ENCODE peak calls at places on chromosomes 1 and 21, in six cellular contexts. H is HCT116, K is HepG2, M is K562, O is SK-N-SH, G is H1. V is an unnamed sample.

GRCh38 chr1:6040859-6041415 is 4.8 kb upstream of the KCNAB2 start:
- DNase-seq in K (no peak), G (no peak), M (no peak), O (no peak), H (no peak), V (no peak)

GRCh38 chr1:71031426-71031825 is 16.2 kb downstream of the PTGER3 start:
- DNase-seq in G (no peak), K (no peak), O (no peak), M (no peak), H (no peak), V (no peak)

GRCh38 chr1:46679789-46680573 is 8.3 kb downstream of the TEX38 start:
- DNase-seq in H (no peak), O (no peak), M (no peak), G (no peak), K (no peak), V (no peak)

GRCh38 chr1:159492575-159493323 is 43.1 kb downstream of the OR10J5 start:
- DNase-seq in K (no peak), O (no peak), M (no peak), G (no peak), H (no peak), V (no peak)

GRCh38 chr1:69671363-69672010 is 103.8 kb downstream of the LRRC7 start:
- DNase-seq in G (no peak), H (no peak), K (no peak), O (no peak), M (no peak), V (no peak)

GRCh38 chr1:19743793-19744192 is 55.9 kb downstream of the TMCO4 start:
- DNase-seq in G (no peak), H (no peak), M (no peak), K (no peak), O (no peak), V (no peak)

GRCh38 chr21:17783816-17784598 is 35.1 kb downstream of the C21orf91 start:
- DNase-seq in M (no peak), H (no peak), K (no peak), G (no peak), O (no peak), V (no peak)

GRCh38 chr1:203682401-203683383 is 56.1 kb downstream of the ATP2B4 start:
- DNase-seq in H (peak; percentile 91), G (no peak), M (peak; percentile 59), O (no peak), K (peak; percentile 84), V (no peak)

DNA sequence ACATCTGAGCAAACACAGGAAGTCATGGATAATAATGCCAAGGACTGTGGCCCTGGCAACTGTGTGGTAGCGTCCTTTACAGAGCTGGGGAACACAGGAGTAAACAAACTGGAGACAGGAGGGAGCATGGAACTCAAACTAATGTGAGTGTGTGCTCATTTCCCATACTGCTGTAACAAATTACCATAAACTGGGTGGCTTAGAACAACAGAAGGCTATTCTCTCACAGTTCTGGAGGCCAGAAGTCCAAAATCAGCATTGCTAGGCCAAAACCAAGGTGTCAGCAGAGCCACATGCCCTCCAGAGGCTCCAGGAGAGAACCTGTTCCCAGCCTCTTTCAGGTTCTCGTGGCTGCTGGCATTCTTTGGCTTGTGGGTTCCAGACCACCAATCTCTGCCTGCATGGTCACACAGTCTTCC is 106.3 kb downstream of the TGFBR3 start:
- DNase-seq in G (no peak), H (no peak), O (no peak), K (no peak), M (no peak), V (no peak)
- TF ChIP-seq JUND in G (no peak), H (no peak), O (no peak), K (no peak), M (no peak), V (no peak)

GRCh38 chr1:155250633-155251449 is 4.4 kb downstream of the ENTREP3 start:
- DNase-seq in G (no peak), K (peak; percentile 90), H (peak; percentile 72), O (peak; percentile 98), M (peak; percentile 96), V (peak; percentile 99)
- TF ChIP-seq JUND in G (peak; percentile 77), K (no peak), H (no peak), O (no peak), M (peak; percentile 68), V (no peak)

DNA sequence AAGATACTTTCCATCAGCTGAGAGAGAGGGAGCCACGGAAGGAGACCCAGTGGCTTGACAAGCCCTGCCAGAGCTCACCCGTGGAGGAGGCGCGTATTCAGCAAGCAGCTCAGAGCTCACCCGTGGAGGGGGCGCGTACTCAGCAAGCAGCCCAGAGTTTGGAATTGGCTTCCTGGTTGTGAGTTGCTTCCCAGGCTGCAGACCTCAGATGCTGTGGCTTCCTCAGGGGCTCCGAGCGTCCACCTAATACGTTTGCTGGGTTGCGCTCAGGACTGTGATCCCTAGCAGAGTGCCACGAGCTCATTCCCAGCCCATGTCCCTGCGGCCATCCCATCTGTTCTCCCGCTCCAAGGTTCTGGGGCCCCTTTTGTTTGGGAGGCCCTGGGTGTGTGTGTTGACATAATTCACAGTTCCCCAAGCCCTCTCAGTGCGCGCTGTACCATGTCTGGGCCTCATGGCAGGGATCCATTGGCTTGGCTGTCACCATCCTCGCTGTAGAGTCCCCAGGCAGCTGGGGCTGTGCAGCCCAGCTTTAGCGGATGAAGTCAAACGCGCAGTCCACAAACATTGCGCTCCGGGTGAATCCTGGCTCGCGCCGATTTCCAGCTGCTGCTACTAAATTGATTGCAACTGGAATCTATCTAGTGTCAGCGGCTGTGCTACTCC is 3.6 kb downstream of the AJAP1 start:
- DNase-seq in H (no peak), G (no peak), O (peak; percentile 49), K (no peak), M (no peak), V (no peak)
- TF ChIP-seq JUND in H (no peak), G (no peak), O (no peak), K (no peak), M (no peak), V (no peak)

GRCh38 chr1:86084998-86085397 is 71.6 kb downstream of the COL24A1 start:
- DNase-seq in O (no peak), G (no peak), M (no peak), K (no peak), H (no peak), V (no peak)
- TF ChIP-seq JUND in O (no peak), G (no peak), M (no peak), K (no peak), H (no peak), V (no peak)

GRCh38 chr1:228810855-228811654 is 75.8 kb downstream of the RHOU start:
- DNase-seq in O (no peak), M (no peak), G (no peak), H (no peak), K (no peak), V (no peak)
- TF ChIP-seq JUND in O (no peak), M (no peak), G (no peak), H (no peak), K (no peak), V (no peak)

GRCh38 chr21:42062543-42063022 is 8.5 kb upstream of the UMODL1 start:
- DNase-seq in O (no peak), G (no peak), M (no peak), K (no peak), H (no peak), V (no peak)
- TF ChIP-seq JUND in O (no peak), G (no peak), M (no peak), K (no peak), H (no peak), V (no peak)

V was measured in T47D.